ENCODE peak calls at places on chromosomes 1 and 21, in seven cellular contexts. One of them, this sample, is unnamed.
A peak's percentile ranks its signal among the peaks of the same experiment; 100 is the strongest.

GRCh38 chr1:41655632-41656031 is 171.1 kb upstream of the EDN2 start:
- DNase-seq in transverse colon: no peak
- DNase-seq in IMR-90: no peak
- DNase-seq in breast epithelium: no peak
- DNase-seq in Peyer's patch: no peak
- DNase-seq in lower leg skin: no peak
- DNase-seq in heart left ventricle: no peak
- DNase-seq in this sample: no peak

GRCh38 chr21:34892196-34892595 is 156.9 kb downstream of the RUNX1 start:
- DNase-seq in breast epithelium: no peak
- DNase-seq in lower leg skin: no peak
- DNase-seq in IMR-90: peak; percentile 45
- DNase-seq in Peyer's patch: no peak
- DNase-seq in transverse colon: no peak
- DNase-seq in heart left ventricle: no peak
- DNase-seq in this sample: no peak

GRCh38 chr1:205505791-205506190 is 1.3 kb downstream of the CDK18 start:
- DNase-seq in breast epithelium: peak; percentile 72
- DNase-seq in IMR-90: no peak
- DNase-seq in heart left ventricle: peak; percentile 75
- DNase-seq in Peyer's patch: no peak
- DNase-seq in lower leg skin: no peak
- DNase-seq in transverse colon: peak; percentile 26
- DNase-seq in this sample: no peak

GRCh38 chr21:28795251-28795650 is 197.4 kb downstream of the LTN1 start:
- DNase-seq in Peyer's patch: no peak
- DNase-seq in heart left ventricle: no peak
- DNase-seq in breast epithelium: no peak
- DNase-seq in lower leg skin: no peak
- DNase-seq in IMR-90: no peak
- DNase-seq in transverse colon: no peak
- DNase-seq in this sample: no peak

GRCh38 chr21:21052672-21053071 is 54.5 kb downstream of the NCAM2 start:
- DNase-seq in transverse colon: no peak
- DNase-seq in Peyer's patch: no peak
- DNase-seq in heart left ventricle: no peak
- DNase-seq in lower leg skin: no peak
- DNase-seq in breast epithelium: no peak
- DNase-seq in IMR-90: no peak
- DNase-seq in this sample: no peak

GRCh38 chr1:166905930-166906329 is 29.9 kb upstream of the TADA1 start:
- DNase-seq in heart left ventricle: no peak
- DNase-seq in transverse colon: no peak
- DNase-seq in breast epithelium: no peak
- DNase-seq in IMR-90: peak; percentile 37
- DNase-seq in Peyer's patch: no peak
- DNase-seq in lower leg skin: no peak
- DNase-seq in this sample: no peak

GRCh38 chr21:45016491-45017375 is 57.6 kb upstream of the ADARB1 start:
- DNase-seq in breast epithelium: no peak
- DNase-seq in lower leg skin: no peak
- DNase-seq in IMR-90: no peak
- DNase-seq in transverse colon: peak; percentile 7
- DNase-seq in Peyer's patch: no peak
- DNase-seq in heart left ventricle: peak; percentile 8
- DNase-seq in this sample: peak; percentile 8

GRCh38 chr1:51941528-51941927 is 49.0 kb downstream of the RAB3B start:
- DNase-seq in Peyer's patch: no peak
- DNase-seq in breast epithelium: no peak
- DNase-seq in IMR-90: peak; percentile 39
- DNase-seq in heart left ventricle: no peak
- DNase-seq in lower leg skin: no peak
- DNase-seq in transverse colon: no peak
- DNase-seq in this sample: no peak

GRCh38 chr1:199688133-199688676 is 339.3 kb upstream of the NR5A2 start:
- DNase-seq in Peyer's patch: no peak
- DNase-seq in transverse colon: no peak
- DNase-seq in breast epithelium: no peak
- DNase-seq in heart left ventricle: no peak
- DNase-seq in IMR-90: no peak
- DNase-seq in lower leg skin: no peak
- DNase-seq in this sample: no peak

GRCh38 chr1:159587461-159587951 is at the start of gene APCS:
- DNase-seq in Peyer's patch: no peak
- DNase-seq in IMR-90: no peak
- DNase-seq in breast epithelium: no peak
- DNase-seq in heart left ventricle: no peak
- DNase-seq in lower leg skin: no peak
- DNase-seq in transverse colon: no peak
- DNase-seq in this sample: no peak

GRCh38 chr1:157540852-157541251 is 11.5 kb downstream of the FCRL5 start:
- DNase-seq in transverse colon: no peak
- DNase-seq in lower leg skin: no peak
- DNase-seq in Peyer's patch: no peak
- DNase-seq in IMR-90: no peak
- DNase-seq in heart left ventricle: no peak
- DNase-seq in breast epithelium: no peak
- DNase-seq in this sample: no peak

GRCh38 chr1:50418600-50419109 is 4.6 kb downstream of the DMRTA2 start:
- DNase-seq in lower leg skin: no peak
- DNase-seq in IMR-90: no peak
- DNase-seq in breast epithelium: no peak
- DNase-seq in Peyer's patch: no peak
- DNase-seq in transverse colon: no peak
- DNase-seq in heart left ventricle: no peak
- DNase-seq in this sample: no peak

GRCh38 chr1:67214420-67215174 is 48.3 kb downstream of the IL23R start:
- DNase-seq in transverse colon: peak; percentile 29
- DNase-seq in lower leg skin: no peak
- DNase-seq in heart left ventricle: no peak
- DNase-seq in breast epithelium: no peak
- DNase-seq in Peyer's patch: peak; percentile 58
- DNase-seq in IMR-90: peak; percentile 29
- DNase-seq in this sample: no peak

GRCh38 chr1:34199927-34200326 is 23.2 kb downstream of the C1orf94 start:
- DNase-seq in transverse colon: no peak
- DNase-seq in Peyer's patch: no peak
- DNase-seq in heart left ventricle: no peak
- DNase-seq in lower leg skin: no peak
- DNase-seq in breast epithelium: no peak
- DNase-seq in IMR-90: peak; percentile 1
- DNase-seq in this sample: peak; percentile 37

GRCh38 chr21:41725421-41726021 is 41.3 kb downstream of the RIPK4 start:
- DNase-seq in heart left ventricle: no peak
- DNase-seq in Peyer's patch: no peak
- DNase-seq in lower leg skin: no peak
- DNase-seq in transverse colon: no peak
- DNase-seq in IMR-90: no peak
- DNase-seq in breast epithelium: no peak
- DNase-seq in this sample: no peak

GRCh38 chr1:20212685-20213331 is 26.5 kb upstream of the PLA2G2C start:
- DNase-seq in transverse colon: peak; percentile 81
- DNase-seq in heart left ventricle: peak; percentile 44
- DNase-seq in breast epithelium: peak; percentile 82
- DNase-seq in IMR-90: peak; percentile 38
- DNase-seq in Peyer's patch: peak; percentile 85
- DNase-seq in lower leg skin: no peak
- DNase-seq in this sample: peak; percentile 23

GRCh38 chr1:95287078-95287477 is 53.1 kb downstream of the RWDD3 start:
- DNase-seq in lower leg skin: no peak
- DNase-seq in heart left ventricle: no peak
- DNase-seq in Peyer's patch: no peak
- DNase-seq in breast epithelium: no peak
- DNase-seq in transverse colon: no peak
- DNase-seq in IMR-90: no peak
- DNase-seq in this sample: no peak

GRCh38 chr1:199242162-199242561 is 603.3 kb downstream of the PTPRC start:
- DNase-seq in Peyer's patch: no peak
- DNase-seq in heart left ventricle: no peak
- DNase-seq in transverse colon: no peak
- DNase-seq in IMR-90: no peak
- DNase-seq in lower leg skin: no peak
- DNase-seq in breast epithelium: no peak
- DNase-seq in this sample: no peak

GRCh38 chr21:25639922-25640670 is 1.0 kb downstream of the JAM2 start:
- DNase-seq in lower leg skin: no peak
- DNase-seq in Peyer's patch: peak; percentile 47
- DNase-seq in IMR-90: no peak
- DNase-seq in heart left ventricle: peak; percentile 30
- DNase-seq in transverse colon: no peak
- DNase-seq in breast epithelium: no peak
- DNase-seq in this sample: no peak

GRCh38 chr1:206802401-206802800 is 30.1 kb upstream of the IL10 start:
- DNase-seq in Peyer's patch: no peak
- DNase-seq in transverse colon: no peak
- DNase-seq in breast epithelium: no peak
- DNase-seq in heart left ventricle: no peak
- DNase-seq in lower leg skin: no peak
- DNase-seq in IMR-90: no peak
- DNase-seq in this sample: no peak

GRCh38 chr1:206804156-206804737 is 32.0 kb upstream of the IL10 start:
- DNase-seq in heart left ventricle: no peak
- DNase-seq in Peyer's patch: no peak
- DNase-seq in transverse colon: no peak
- DNase-seq in lower leg skin: no peak
- DNase-seq in IMR-90: no peak
- DNase-seq in breast epithelium: no peak
- DNase-seq in this sample: no peak

GRCh38 chr1:206805357-206805756 is 33.1 kb upstream of the IL10 start:
- DNase-seq in heart left ventricle: no peak
- DNase-seq in breast epithelium: no peak
- DNase-seq in lower leg skin: no peak
- DNase-seq in Peyer's patch: no peak
- DNase-seq in transverse colon: no peak
- DNase-seq in IMR-90: no peak
- DNase-seq in this sample: no peak

GRCh38 chr1:206801467-206801866 is 29.2 kb upstream of the IL10 start:
- DNase-seq in transverse colon: no peak
- DNase-seq in lower leg skin: no peak
- DNase-seq in IMR-90: no peak
- DNase-seq in Peyer's patch: no peak
- DNase-seq in breast epithelium: no peak
- DNase-seq in heart left ventricle: no peak
- DNase-seq in this sample: no peak

GRCh38 chr1:206803221-206803730 is 31.0 kb upstream of the IL10 start:
- DNase-seq in transverse colon: peak; percentile 60
- DNase-seq in lower leg skin: no peak
- DNase-seq in heart left ventricle: no peak
- DNase-seq in Peyer's patch: peak; percentile 90
- DNase-seq in breast epithelium: peak; percentile 33
- DNase-seq in IMR-90: no peak
- DNase-seq in this sample: peak; percentile 13
- TF ChIP-seq POLR2A in transverse colon: no peak
- TF ChIP-seq POLR2A in lower leg skin: no peak
- TF ChIP-seq POLR2A in heart left ventricle: no peak
- TF ChIP-seq POLR2A in Peyer's patch: peak; percentile 28
- TF ChIP-seq POLR2A in breast epithelium: no peak
- TF ChIP-seq POLR2A in IMR-90: no peak
- TF ChIP-seq POLR2A in this sample: no peak

GRCh38 chr1:9659328-9659727 is 7.8 kb downstream of the PIK3CD start:
- DNase-seq in Peyer's patch: no peak
- DNase-seq in breast epithelium: peak; percentile 30
- DNase-seq in heart left ventricle: no peak
- DNase-seq in IMR-90: peak; percentile 89
- DNase-seq in transverse colon: no peak
- DNase-seq in lower leg skin: no peak
- DNase-seq in this sample: no peak

GRCh38 chr1:9655127-9655723 is 3.7 kb downstream of the PIK3CD start:
- DNase-seq in heart left ventricle: no peak
- DNase-seq in IMR-90: no peak
- DNase-seq in lower leg skin: no peak
- DNase-seq in transverse colon: no peak
- DNase-seq in Peyer's patch: no peak
- DNase-seq in breast epithelium: no peak
- DNase-seq in this sample: no peak

GRCh38 chr1:9655836-9656235 is 4.3 kb downstream of the PIK3CD start:
- DNase-seq in transverse colon: no peak
- DNase-seq in heart left ventricle: no peak
- DNase-seq in breast epithelium: no peak
- DNase-seq in Peyer's patch: no peak
- DNase-seq in lower leg skin: no peak
- DNase-seq in IMR-90: no peak
- DNase-seq in this sample: no peak

GRCh38 chr1:9658186-9658585 is 6.7 kb downstream of the PIK3CD start:
- DNase-seq in breast epithelium: no peak
- DNase-seq in heart left ventricle: no peak
- DNase-seq in transverse colon: no peak
- DNase-seq in lower leg skin: no peak
- DNase-seq in IMR-90: no peak
- DNase-seq in Peyer's patch: no peak
- DNase-seq in this sample: no peak

GRCh38 chr1:9657521-9658032 is 6.0 kb downstream of the PIK3CD start:
- DNase-seq in Peyer's patch: no peak
- DNase-seq in IMR-90: no peak
- DNase-seq in breast epithelium: no peak
- DNase-seq in heart left ventricle: no peak
- DNase-seq in lower leg skin: no peak
- DNase-seq in transverse colon: no peak
- DNase-seq in this sample: no peak
- TF ChIP-seq POLR2A in Peyer's patch: no peak
- TF ChIP-seq POLR2A in IMR-90: no peak
- TF ChIP-seq POLR2A in breast epithelium: no peak
- TF ChIP-seq POLR2A in heart left ventricle: no peak
- TF ChIP-seq POLR2A in lower leg skin: no peak
- TF ChIP-seq POLR2A in transverse colon: no peak
- TF ChIP-seq POLR2A in this sample: no peak

GRCh38 chr1:61515096-61515495 is 209.8 kb downstream of the TM2D1 start:
- DNase-seq in breast epithelium: no peak
- DNase-seq in IMR-90: no peak
- DNase-seq in Peyer's patch: no peak
- DNase-seq in transverse colon: no peak
- DNase-seq in lower leg skin: no peak
- DNase-seq in heart left ventricle: no peak
- DNase-seq in this sample: no peak
- TF ChIP-seq POLR2A in breast epithelium: no peak
- TF ChIP-seq POLR2A in IMR-90: no peak
- TF ChIP-seq POLR2A in Peyer's patch: no peak
- TF ChIP-seq POLR2A in transverse colon: no peak
- TF ChIP-seq POLR2A in lower leg skin: no peak
- TF ChIP-seq POLR2A in heart left ventricle: no peak
- TF ChIP-seq POLR2A in this sample: no peak

GRCh38 chr1:21939650-21940374 is 2.7 kb upstream of the HSPG2 start:
- DNase-seq in transverse colon: peak; percentile 81
- DNase-seq in lower leg skin: peak; percentile 78
- DNase-seq in Peyer's patch: peak; percentile 86
- DNase-seq in breast epithelium: peak; percentile 83
- DNase-seq in IMR-90: peak; percentile 98
- DNase-seq in heart left ventricle: peak; percentile 87
- DNase-seq in this sample: peak; percentile 81
- TF ChIP-seq POLR2A in transverse colon: no peak
- TF ChIP-seq POLR2A in lower leg skin: no peak
- TF ChIP-seq POLR2A in Peyer's patch: no peak
- TF ChIP-seq POLR2A in breast epithelium: no peak
- TF ChIP-seq POLR2A in IMR-90: peak; percentile 44
- TF ChIP-seq POLR2A in heart left ventricle: no peak
- TF ChIP-seq POLR2A in this sample: no peak

This sample was measured in gastrocnemius medialis.